ENCODE peak calls at places on chromosomes 4 and X, in nine cellular contexts. X is heart right ventricle, G is body of pancreas, K is IMR-90, U is RWPE2, I is psoas muscle, B is heart left ventricle, P is upper lobe of left lung, N is HCT116. L is an unnamed sample. For H3K36me3, the result is how much of the 10 kb centered on the place peaks cover.

GRCh38 chr4:10421344-10422055 is 35.7 kb downstream of the ZNF518B start:
- ATAC-seq in X (no peak), G (no peak), K (no peak), U (no peak), I (no peak), B (no peak), P (no peak), N (no peak), L (no peak)

GRCh38 chrX:154126101-154126500 is 17.9 kb upstream of the OPN1LW start:
- ATAC-seq in X (no peak), G (no peak), K (no peak), U (no peak), I (no peak), B (no peak), P (peak), N (no peak), L (no peak)

GRCh38 chrX:2484721-2485459 is 15.9 kb downstream of the DHRSX start:
- ATAC-seq in X (peak), G (no peak), K (peak), U (peak), I (no peak), B (peak), P (no peak), N (no peak), L (peak)

GRCh38 chrX:150558424-150558823 is 10.0 kb upstream of the MTM1 start:
- ATAC-seq in X (no peak), G (no peak), K (no peak), U (no peak), I (no peak), B (peak), P (no peak), N (no peak), L (no peak)

GRCh38 chr4:20764353-20764752 is 64.1 kb downstream of the PACRGL start:
- ATAC-seq in X (no peak), G (no peak), K (no peak), U (no peak), I (no peak), B (no peak), P (no peak), N (no peak), L (no peak)

GRCh38 chrX:16718824-16719333 is 533 bp upstream of the SYAP1 start:
- ATAC-seq in X (no peak), G (no peak), K (no peak), U (no peak), I (no peak), B (no peak), P (no peak), N (no peak), L (no peak)

GRCh38 chrX:108437789-108438623 is at the start of gene COL4A6:
- ATAC-seq in X (peak), G (peak), K (peak), U (peak), I (no peak), B (peak), P (no peak), N (no peak), L (peak)

GRCh38 chrX:142686206-142686605 is 339.5 kb upstream of the SPANXN4 start:
- ATAC-seq in X (no peak), G (no peak), K (no peak), U (no peak), I (no peak), B (no peak), P (no peak), N (no peak), L (no peak)

GRCh38 chrX:153662266-153662665 is 11.3 kb downstream of the PNCK start:
- ATAC-seq in X (peak), G (no peak), K (no peak), U (no peak), I (peak), B (no peak), P (no peak), N (peak), L (no peak)

GRCh38 chr4:40419231-40419912 is 84.2 kb downstream of the CHRNA9 start:
- ATAC-seq in X (no peak), G (no peak), K (no peak), U (no peak), I (no peak), B (no peak), P (no peak), N (no peak), L (no peak)

GRCh38 chr4:184444953-184445309 is 29.4 kb downstream of the IRF2 start:
- ATAC-seq in X (no peak), G (no peak), K (no peak), U (no peak), I (peak), B (peak), P (peak), N (no peak), L (no peak)

GRCh38 chr4:60187428-60187827 is 1012.7 kb upstream of the ADGRL3 start:
- ATAC-seq in X (no peak), G (no peak), K (no peak), U (no peak), I (no peak), B (no peak), P (no peak), N (no peak), L (no peak)

GRCh38 chr4:87525636-87526035 is 3.5 kb downstream of the SPARCL1 start:
- ATAC-seq in X (peak), G (peak), K (peak), U (no peak), I (no peak), B (peak), P (no peak), N (no peak), L (peak)

GRCh38 chr4:2487632-2488031 is 18.7 kb downstream of the RNF4 start:
- ATAC-seq in X (no peak), G (no peak), K (no peak), U (no peak), I (no peak), B (no peak), P (no peak), N (no peak), L (no peak)

GRCh38 chrX:23845316-23845932 is 62.3 kb downstream of the APOO start:
- ATAC-seq in X (no peak), G (no peak), K (peak), U (no peak), I (no peak), B (no peak), P (no peak), N (no peak), L (no peak)
- H3K27ac ChIP-seq in X (peak), G (peak), K (no peak), U (peak), I (no peak), B (peak), P (peak), N (no peak), L (no peak)

GRCh38 chr4:139367421-139368090 is 65.3 kb upstream of the NDUFC1 start:
- ATAC-seq in X (no peak), G (no peak), K (peak), U (no peak), I (no peak), B (no peak), P (no peak), N (no peak), L (no peak)

GRCh38 chr4:139368990-139369389 is 66.7 kb upstream of the NDUFC1 start:
- ATAC-seq in X (no peak), G (peak), K (no peak), U (no peak), I (no peak), B (no peak), P (no peak), N (no peak), L (no peak)
- H3K36me3 ChIP-seq in X (under half), G (under half), K (under half), U (half or more), I (half or more), B (half or more), P (half or more), N (under half), L (half or more)

GRCh38 chr4:6548882-6549230 is 26.1 kb upstream of the MAN2B2 start:
- ATAC-seq in X (no peak), G (no peak), K (no peak), U (no peak), I (no peak), B (no peak), P (no peak), N (peak), L (no peak)
- H3K27ac ChIP-seq in X (no peak), G (no peak), K (no peak), U (no peak), I (no peak), B (no peak), P (no peak), N (no peak), L (no peak)

GRCh38 chr4:56773346-56773745 is 48.2 kb downstream of the SPINK2 start:
- ATAC-seq in X (no peak), G (no peak), K (no peak), U (no peak), I (no peak), B (no peak), P (no peak), N (no peak), L (no peak)

GRCh38 chr4:56768301-56768700 is 53.2 kb downstream of the SPINK2 start:
- ATAC-seq in X (no peak), G (no peak), K (no peak), U (no peak), I (no peak), B (no peak), P (no peak), N (no peak), L (no peak)

GRCh38 chr4:56767567-56767966 is 53.9 kb downstream of the SPINK2 start:
- ATAC-seq in X (no peak), G (no peak), K (no peak), U (no peak), I (no peak), B (no peak), P (no peak), N (no peak), L (no peak)

GRCh38 chr4:56768772-56769171 is 52.7 kb downstream of the SPINK2 start:
- ATAC-seq in X (no peak), G (no peak), K (no peak), U (no peak), I (no peak), B (no peak), P (peak), N (no peak), L (no peak)

GRCh38 chr4:56772134-56772533 is 49.4 kb downstream of the SPINK2 start:
- ATAC-seq in X (no peak), G (no peak), K (peak), U (no peak), I (no peak), B (no peak), P (no peak), N (no peak), L (no peak)
- H3K36me3 ChIP-seq in X (under half), G (under half), K (under half), U (under half), I (under half), B (under half), P (under half), N (under half), L (under half)

GRCh38 chr4:6689506-6689960 is 4.1 kb upstream of the S100P start:
- ATAC-seq in X (no peak), G (no peak), K (no peak), U (no peak), I (no peak), B (no peak), P (peak), N (peak), L (no peak)

GRCh38 chr4:6693274-6694176 is at the start of gene S100P:
- ATAC-seq in X (no peak), G (no peak), K (no peak), U (no peak), I (no peak), B (no peak), P (no peak), N (no peak), L (no peak)

GRCh38 chr4:6694177-6694901 is 661 bp downstream of the S100P start:
- ATAC-seq in X (no peak), G (no peak), K (no peak), U (no peak), I (no peak), B (no peak), P (no peak), N (no peak), L (no peak)

GRCh38 chr4:6692806-6693205 is 872 bp upstream of the S100P start:
- ATAC-seq in X (no peak), G (no peak), K (peak), U (peak), I (no peak), B (no peak), P (no peak), N (no peak), L (no peak)

DNA sequence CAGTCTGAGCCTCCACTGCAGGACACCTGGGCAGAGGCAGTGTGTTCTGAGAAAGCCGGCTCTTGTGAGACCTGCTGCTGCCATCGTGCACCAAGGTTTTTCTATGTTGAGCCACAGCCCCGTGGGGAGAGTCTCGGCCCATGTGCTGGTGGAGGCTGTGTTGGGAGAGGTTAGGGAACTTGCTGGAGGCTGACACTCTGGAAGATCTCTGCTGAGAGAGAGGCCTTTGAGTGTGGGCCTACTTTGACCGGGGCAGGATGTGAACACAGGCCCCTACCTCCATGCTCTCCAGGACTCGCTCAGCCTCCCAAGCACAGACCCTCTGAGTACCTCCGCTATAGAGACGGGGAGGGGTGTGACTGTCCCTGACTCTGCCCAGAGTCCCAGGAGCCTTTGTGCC is 1.3 kb upstream of the S100P start:
- ATAC-seq in X (no peak), G (no peak), K (no peak), U (no peak), I (no peak), B (no peak), P (no peak), N (no peak), L (no peak)
- H3K27ac ChIP-seq in X (no peak), G (no peak), K (peak), U (no peak), I (no peak), B (peak), P (peak), N (no peak), L (no peak)

DNA sequence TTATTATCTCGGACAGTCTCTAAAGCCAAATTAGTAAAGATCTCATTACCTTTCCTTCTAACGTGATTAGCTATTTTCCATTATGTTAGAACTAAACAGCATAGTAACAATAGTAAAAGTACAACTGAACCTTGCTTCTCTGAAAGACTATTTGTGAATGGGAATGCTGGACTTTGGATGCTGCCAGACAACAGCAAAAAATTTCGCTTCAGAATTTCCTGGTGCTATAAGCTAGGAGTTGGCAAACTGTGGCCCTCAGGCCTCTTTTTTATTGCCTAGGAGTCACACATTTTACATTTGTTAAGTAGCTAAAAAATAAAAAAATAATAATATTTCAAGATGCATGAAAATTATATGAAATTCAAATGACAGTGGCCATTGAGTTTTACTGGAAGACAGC is 34.8 kb downstream of the RASGEF1B start:
- ATAC-seq in X (no peak), G (no peak), K (no peak), U (no peak), I (no peak), B (no peak), P (no peak), N (no peak), L (no peak)
- H3K36me3 ChIP-seq in X (under half), G (under half), K (under half), U (under half), I (half or more), B (half or more), P (half or more), N (under half), L (under half)

GRCh38 chr4:24643774-24644520 is 59.6 kb upstream of the DHX15 start:
- ATAC-seq in X (no peak), G (no peak), K (no peak), U (no peak), I (no peak), B (no peak), P (no peak), N (no peak), L (no peak)
- H3K27ac ChIP-seq in X (no peak), G (peak), K (peak), U (no peak), I (no peak), B (no peak), P (no peak), N (no peak), L (no peak)

DNA sequence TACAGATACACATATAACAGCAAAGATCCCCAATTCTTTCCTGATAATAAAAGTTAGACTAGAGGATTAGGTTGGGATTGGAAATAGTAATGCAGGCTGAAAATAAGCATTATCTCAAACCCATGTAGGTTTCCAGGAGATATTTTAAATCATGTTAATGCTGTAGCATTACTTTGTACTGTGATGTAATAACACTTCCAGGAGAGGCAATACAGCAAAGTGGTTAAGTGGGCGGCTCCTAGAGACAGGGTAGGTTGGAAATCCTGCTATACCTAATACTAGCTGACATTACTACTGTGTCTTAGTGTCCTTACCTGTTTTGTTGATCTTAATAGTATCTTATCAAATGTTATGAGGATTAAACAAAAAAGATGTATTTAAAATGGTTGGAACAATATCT is 9.6 kb downstream of the PAICS start:
- ATAC-seq in X (no peak), G (no peak), K (no peak), U (no peak), I (no peak), B (no peak), P (no peak), N (no peak), L (no peak)
- H3K36me3 ChIP-seq in X (under half), G (under half), K (under half), U (half or more), I (half or more), B (under half), P (under half), N (half or more), L (under half)